ENCODE peak calls at places on chromosome 20, in eight cellular contexts. One of them, this sample, is unnamed.

GRCh38 chr20:63635431-63636141 is 8.7 kb upstream of the GMEB2 start:
- DNase-seq in cardiac fibroblast: no peak
- DNase-seq in pancreas: no peak
- DNase-seq in skeletal muscle cell: no peak
- DNase-seq in psoas muscle: no peak
- DNase-seq in left ventricle myocardium inferior: no peak
- DNase-seq in PC-9: no peak
- DNase-seq in cardiac muscle cell: no peak
- DNase-seq in this sample: peak

GRCh38 chr20:23643665-23644064 is 5.9 kb upstream of the CST3 start:
- DNase-seq in left ventricle myocardium inferior: no peak
- DNase-seq in cardiac fibroblast: no peak
- DNase-seq in cardiac muscle cell: no peak
- DNase-seq in psoas muscle: no peak
- DNase-seq in PC-9: no peak
- DNase-seq in pancreas: no peak
- DNase-seq in skeletal muscle cell: no peak
- DNase-seq in this sample: peak

GRCh38 chr20:43925215-43925614 is 10.6 kb downstream of the TOX2 start:
- DNase-seq in left ventricle myocardium inferior: no peak
- DNase-seq in pancreas: no peak
- DNase-seq in skeletal muscle cell: no peak
- DNase-seq in cardiac fibroblast: no peak
- DNase-seq in psoas muscle: no peak
- DNase-seq in PC-9: no peak
- DNase-seq in cardiac muscle cell: no peak
- DNase-seq in this sample: peak

GRCh38 chr20:3686867-3687321 is 5.1 kb upstream of the ADAM33 start:
- DNase-seq in pancreas: peak
- DNase-seq in cardiac muscle cell: no peak
- DNase-seq in cardiac fibroblast: peak
- DNase-seq in PC-9: no peak
- DNase-seq in psoas muscle: peak
- DNase-seq in skeletal muscle cell: peak
- DNase-seq in left ventricle myocardium inferior: peak
- DNase-seq in this sample: no peak

GRCh38 chr20:24378651-24379050 is 90.8 kb upstream of the SYNDIG1 start:
- DNase-seq in psoas muscle: no peak
- DNase-seq in cardiac fibroblast: no peak
- DNase-seq in left ventricle myocardium inferior: no peak
- DNase-seq in skeletal muscle cell: no peak
- DNase-seq in PC-9: no peak
- DNase-seq in pancreas: no peak
- DNase-seq in cardiac muscle cell: no peak
- DNase-seq in this sample: no peak

GRCh38 chr20:21389368-21389767 is 8.0 kb downstream of the NKX2-4 start:
- DNase-seq in cardiac muscle cell: no peak
- DNase-seq in skeletal muscle cell: no peak
- DNase-seq in left ventricle myocardium inferior: no peak
- DNase-seq in PC-9: no peak
- DNase-seq in psoas muscle: no peak
- DNase-seq in pancreas: no peak
- DNase-seq in cardiac fibroblast: no peak
- DNase-seq in this sample: no peak

GRCh38 chr20:38649275-38649891 is 47.8 kb downstream of the ARHGAP40 start:
- DNase-seq in pancreas: no peak
- DNase-seq in left ventricle myocardium inferior: no peak
- DNase-seq in cardiac muscle cell: peak
- DNase-seq in skeletal muscle cell: no peak
- DNase-seq in psoas muscle: no peak
- DNase-seq in PC-9: no peak
- DNase-seq in cardiac fibroblast: peak
- DNase-seq in this sample: peak

GRCh38 chr20:55668659-55669058 is 336.7 kb downstream of the CBLN4 start:
- DNase-seq in pancreas: no peak
- DNase-seq in left ventricle myocardium inferior: no peak
- DNase-seq in PC-9: no peak
- DNase-seq in cardiac muscle cell: no peak
- DNase-seq in skeletal muscle cell: no peak
- DNase-seq in cardiac fibroblast: no peak
- DNase-seq in psoas muscle: no peak
- DNase-seq in this sample: no peak

GRCh38 chr20:15862178-15862577 is 711.1 kb downstream of the KIF16B start:
- DNase-seq in psoas muscle: no peak
- DNase-seq in pancreas: no peak
- DNase-seq in cardiac fibroblast: no peak
- DNase-seq in left ventricle myocardium inferior: no peak
- DNase-seq in PC-9: no peak
- DNase-seq in cardiac muscle cell: no peak
- DNase-seq in skeletal muscle cell: no peak
- DNase-seq in this sample: no peak

GRCh38 chr20:64077876-64078551 is 1.3 kb downstream of the RGS19 start:
- DNase-seq in psoas muscle: no peak
- DNase-seq in cardiac fibroblast: no peak
- DNase-seq in pancreas: no peak
- DNase-seq in PC-9: no peak
- DNase-seq in left ventricle myocardium inferior: no peak
- DNase-seq in skeletal muscle cell: no peak
- DNase-seq in cardiac muscle cell: no peak
- DNase-seq in this sample: peak

GRCh38 chr20:16821211-16822089 is 73.3 kb downstream of the OTOR start:
- DNase-seq in cardiac muscle cell: peak
- DNase-seq in pancreas: peak
- DNase-seq in cardiac fibroblast: peak
- DNase-seq in skeletal muscle cell: no peak
- DNase-seq in psoas muscle: no peak
- DNase-seq in left ventricle myocardium inferior: no peak
- DNase-seq in PC-9: peak
- DNase-seq in this sample: peak

GRCh38 chr20:36528176-36528874 is 13.0 kb upstream of the MYL9 start:
- DNase-seq in cardiac muscle cell: no peak
- DNase-seq in cardiac fibroblast: no peak
- DNase-seq in pancreas: no peak
- DNase-seq in psoas muscle: no peak
- DNase-seq in skeletal muscle cell: no peak
- DNase-seq in PC-9: no peak
- DNase-seq in left ventricle myocardium inferior: no peak
- DNase-seq in this sample: no peak

GRCh38 chr20:38766071-38766470 is 17.8 kb downstream of the ACTR5 start:
- DNase-seq in PC-9: no peak
- DNase-seq in pancreas: no peak
- DNase-seq in cardiac fibroblast: no peak
- DNase-seq in cardiac muscle cell: no peak
- DNase-seq in psoas muscle: no peak
- DNase-seq in skeletal muscle cell: no peak
- DNase-seq in left ventricle myocardium inferior: no peak
- DNase-seq in this sample: no peak

GRCh38 chr20:45592574-45593189 is 13.6 kb upstream of the WFDC8 start:
- DNase-seq in cardiac fibroblast: peak
- DNase-seq in cardiac muscle cell: peak
- DNase-seq in skeletal muscle cell: peak
- DNase-seq in psoas muscle: no peak
- DNase-seq in left ventricle myocardium inferior: no peak
- DNase-seq in pancreas: no peak
- DNase-seq in PC-9: peak
- DNase-seq in this sample: peak

GRCh38 chr20:25237610-25238318 is 10.1 kb upstream of the PYGB start:
- DNase-seq in cardiac fibroblast: peak
- DNase-seq in cardiac muscle cell: no peak
- DNase-seq in psoas muscle: peak
- DNase-seq in pancreas: no peak
- DNase-seq in PC-9: peak
- DNase-seq in skeletal muscle cell: peak
- DNase-seq in left ventricle myocardium inferior: no peak
- DNase-seq in this sample: peak

GRCh38 chr20:51560550-51561307 is 18.2 kb upstream of the NFATC2 start:
- DNase-seq in psoas muscle: no peak
- DNase-seq in left ventricle myocardium inferior: no peak
- DNase-seq in PC-9: no peak
- DNase-seq in cardiac fibroblast: no peak
- DNase-seq in skeletal muscle cell: no peak
- DNase-seq in pancreas: no peak
- DNase-seq in cardiac muscle cell: no peak
- DNase-seq in this sample: no peak

GRCh38 chr20:51563141-51563596 is 20.6 kb upstream of the NFATC2 start:
- DNase-seq in pancreas: no peak
- DNase-seq in cardiac fibroblast: no peak
- DNase-seq in PC-9: no peak
- DNase-seq in psoas muscle: no peak
- DNase-seq in cardiac muscle cell: no peak
- DNase-seq in left ventricle myocardium inferior: no peak
- DNase-seq in skeletal muscle cell: no peak
- DNase-seq in this sample: no peak

GRCh38 chr20:51563597-51564332 is 21.2 kb upstream of the NFATC2 start:
- DNase-seq in left ventricle myocardium inferior: peak
- DNase-seq in skeletal muscle cell: peak
- DNase-seq in pancreas: peak
- DNase-seq in cardiac fibroblast: peak
- DNase-seq in psoas muscle: peak
- DNase-seq in cardiac muscle cell: peak
- DNase-seq in PC-9: peak
- DNase-seq in this sample: peak

GRCh38 chr20:51562027-51562333 is 19.5 kb upstream of the NFATC2 start:
- DNase-seq in skeletal muscle cell: no peak
- DNase-seq in psoas muscle: no peak
- DNase-seq in cardiac muscle cell: no peak
- DNase-seq in PC-9: no peak
- DNase-seq in cardiac fibroblast: no peak
- DNase-seq in pancreas: no peak
- DNase-seq in left ventricle myocardium inferior: no peak
- DNase-seq in this sample: peak

DNA sequence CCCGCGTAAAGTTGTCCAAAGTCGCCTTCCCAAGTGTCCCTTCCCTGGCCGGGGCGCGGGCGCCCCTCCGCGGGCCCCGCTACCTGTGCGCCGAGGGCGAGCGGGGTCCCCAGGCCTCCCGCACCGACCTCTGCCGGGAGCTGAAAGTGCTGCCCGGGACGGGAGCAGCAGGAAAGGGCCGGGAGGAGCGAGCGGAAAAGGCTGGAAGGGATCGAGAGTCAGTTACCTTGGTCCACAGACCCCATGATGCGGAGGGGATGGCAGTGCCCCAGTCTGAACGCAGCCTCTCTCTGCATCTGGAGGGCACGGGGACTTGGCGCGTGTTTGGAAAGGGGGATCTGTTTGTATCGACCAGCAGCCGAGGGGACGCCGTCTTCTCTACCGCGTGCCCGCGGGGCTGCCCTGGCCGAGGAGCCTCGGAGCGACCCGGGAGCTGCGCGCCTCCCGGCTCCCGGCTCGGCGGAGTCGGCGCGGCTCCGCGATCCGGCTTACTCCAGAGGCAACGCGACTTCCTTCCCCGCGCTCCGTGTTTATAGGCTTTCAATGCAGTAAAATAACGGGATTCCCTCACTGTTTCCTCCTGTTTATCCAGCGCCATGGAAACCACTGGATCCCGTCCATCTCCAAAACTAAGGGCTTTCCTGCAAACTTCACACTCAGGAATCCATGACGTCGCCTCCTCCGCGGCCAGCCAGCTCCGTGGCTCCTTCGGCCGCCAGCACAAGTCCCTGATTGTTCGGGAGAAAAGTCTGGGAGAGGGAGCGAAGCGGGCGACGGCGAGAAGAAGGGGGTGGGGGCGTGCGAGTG is 20.0 kb upstream of the NFATC2 start:
- DNase-seq in pancreas: peak
- DNase-seq in psoas muscle: peak
- DNase-seq in cardiac muscle cell: peak
- DNase-seq in PC-9: peak
- DNase-seq in skeletal muscle cell: peak
- DNase-seq in left ventricle myocardium inferior: peak
- DNase-seq in cardiac fibroblast: peak
- DNase-seq in this sample: peak
- H3K4me3 ChIP-seq in pancreas: no peak
- H3K4me3 ChIP-seq in psoas muscle: peak
- H3K4me3 ChIP-seq in cardiac muscle cell: peak
- H3K4me3 ChIP-seq in PC-9: peak
- H3K4me3 ChIP-seq in skeletal muscle cell: peak
- H3K4me3 ChIP-seq in left ventricle myocardium inferior: peak
- H3K4me3 ChIP-seq in cardiac fibroblast: peak
- H3K4me3 ChIP-seq in this sample: no peak

GRCh38 chr20:52275243-52275817 is 83.8 kb upstream of the ZFP64 start:
- DNase-seq in pancreas: no peak
- DNase-seq in left ventricle myocardium inferior: no peak
- DNase-seq in PC-9: no peak
- DNase-seq in cardiac muscle cell: no peak
- DNase-seq in cardiac fibroblast: no peak
- DNase-seq in skeletal muscle cell: no peak
- DNase-seq in psoas muscle: no peak
- DNase-seq in this sample: no peak

GRCh38 chr20:52280407-52280806 is 88.8 kb upstream of the ZFP64 start:
- DNase-seq in left ventricle myocardium inferior: no peak
- DNase-seq in cardiac muscle cell: no peak
- DNase-seq in pancreas: no peak
- DNase-seq in psoas muscle: no peak
- DNase-seq in PC-9: no peak
- DNase-seq in cardiac fibroblast: no peak
- DNase-seq in skeletal muscle cell: no peak
- DNase-seq in this sample: no peak

DNA sequence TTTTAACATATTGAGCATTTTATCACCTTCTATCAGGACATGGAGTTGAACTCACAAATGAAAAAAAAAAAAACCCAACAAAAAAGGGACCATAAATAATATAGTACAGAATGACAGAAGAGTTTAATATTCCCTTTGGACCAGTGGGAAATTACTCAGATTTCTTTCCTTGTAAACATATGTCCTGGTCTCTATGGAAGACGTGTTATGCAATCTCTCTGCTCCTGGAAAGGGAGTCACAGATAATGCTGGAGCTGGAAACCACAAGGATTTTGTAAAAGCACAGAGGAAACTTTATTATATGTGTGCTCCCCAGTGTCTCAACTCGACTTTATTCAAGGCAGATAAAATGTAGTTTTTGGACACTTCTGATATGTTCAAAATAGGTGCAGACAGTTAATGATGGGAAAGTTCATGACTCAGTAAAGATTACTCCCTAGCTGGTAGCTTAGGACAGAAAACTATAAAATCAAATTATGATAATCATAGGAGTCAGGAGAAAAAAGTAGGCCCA is 88.1 kb upstream of the ZFP64 start:
- DNase-seq in left ventricle myocardium inferior: no peak
- DNase-seq in skeletal muscle cell: no peak
- DNase-seq in pancreas: no peak
- DNase-seq in psoas muscle: no peak
- DNase-seq in PC-9: no peak
- DNase-seq in cardiac muscle cell: no peak
- DNase-seq in cardiac fibroblast: no peak
- DNase-seq in this sample: no peak
- H3K4me3 ChIP-seq in left ventricle myocardium inferior: no peak
- H3K4me3 ChIP-seq in skeletal muscle cell: no peak
- H3K4me3 ChIP-seq in pancreas: no peak
- H3K4me3 ChIP-seq in psoas muscle: no peak
- H3K4me3 ChIP-seq in PC-9: no peak
- H3K4me3 ChIP-seq in cardiac muscle cell: no peak
- H3K4me3 ChIP-seq in cardiac fibroblast: no peak
- H3K4me3 ChIP-seq in this sample: no peak

GRCh38 chr20:1001981-1002681 is at the start of gene RSPO4:
- DNase-seq in pancreas: no peak
- DNase-seq in PC-9: no peak
- DNase-seq in left ventricle myocardium inferior: no peak
- DNase-seq in skeletal muscle cell: no peak
- DNase-seq in cardiac fibroblast: no peak
- DNase-seq in psoas muscle: no peak
- DNase-seq in cardiac muscle cell: peak
- DNase-seq in this sample: no peak
- H3K4me3 ChIP-seq in pancreas: no peak
- H3K4me3 ChIP-seq in PC-9: no peak
- H3K4me3 ChIP-seq in left ventricle myocardium inferior: peak
- H3K4me3 ChIP-seq in skeletal muscle cell: no peak
- H3K4me3 ChIP-seq in cardiac fibroblast: no peak
- H3K4me3 ChIP-seq in psoas muscle: no peak
- H3K4me3 ChIP-seq in cardiac muscle cell: peak
- H3K4me3 ChIP-seq in this sample: no peak

GRCh38 chr20:54078296-54078695 is 7.9 kb upstream of the BCAS1 start:
- DNase-seq in cardiac fibroblast: no peak
- DNase-seq in left ventricle myocardium inferior: no peak
- DNase-seq in pancreas: no peak
- DNase-seq in cardiac muscle cell: no peak
- DNase-seq in PC-9: no peak
- DNase-seq in skeletal muscle cell: no peak
- DNase-seq in psoas muscle: no peak
- DNase-seq in this sample: peak
- H3K4me3 ChIP-seq in cardiac fibroblast: no peak
- H3K4me3 ChIP-seq in left ventricle myocardium inferior: no peak
- H3K4me3 ChIP-seq in pancreas: no peak
- H3K4me3 ChIP-seq in cardiac muscle cell: no peak
- H3K4me3 ChIP-seq in PC-9: no peak
- H3K4me3 ChIP-seq in skeletal muscle cell: no peak
- H3K4me3 ChIP-seq in psoas muscle: no peak
- H3K4me3 ChIP-seq in this sample: no peak